ENCODE peak calls at places on chromosomes 6 and 20, in five cellular contexts. One of them, this sample, is unnamed.

GRCh38 chr6:140043357-140043756 is 668.9 kb upstream of the CITED2 start:
- DNase-seq in DMS153: no peak
- DNase-seq in head of caudate nucleus: no peak
- DNase-seq in H54: peak
- DNase-seq in GM13977: no peak
- DNase-seq in this sample: no peak

GRCh38 chr6:114446342-114446741 is 103.5 kb upstream of the HS3ST5 start:
- DNase-seq in DMS153: no peak
- DNase-seq in head of caudate nucleus: no peak
- DNase-seq in H54: no peak
- DNase-seq in GM13977: no peak
- DNase-seq in this sample: no peak

GRCh38 chr20:24979036-24979960 is 13.3 kb downstream of the APMAP start:
- DNase-seq in DMS153: no peak
- DNase-seq in head of caudate nucleus: peak
- DNase-seq in H54: no peak
- DNase-seq in GM13977: no peak
- DNase-seq in this sample: no peak

GRCh38 chr20:35743693-35744491 is 1.8 kb upstream of the RBM39 start:
- DNase-seq in DMS153: no peak
- DNase-seq in head of caudate nucleus: peak
- DNase-seq in H54: no peak
- DNase-seq in GM13977: no peak
- DNase-seq in this sample: no peak

GRCh38 chr6:96059586-96059985 is 43.8 kb downstream of the FUT9 start:
- DNase-seq in DMS153: no peak
- DNase-seq in head of caudate nucleus: no peak
- DNase-seq in H54: no peak
- DNase-seq in GM13977: no peak
- DNase-seq in this sample: no peak

GRCh38 chr6:149084026-149084425 is 233.5 kb upstream of the TAB2 start:
- DNase-seq in DMS153: no peak
- DNase-seq in head of caudate nucleus: no peak
- DNase-seq in H54: no peak
- DNase-seq in GM13977: no peak
- DNase-seq in this sample: no peak

GRCh38 chr6:55758156-55758942 is 117.0 kb downstream of the BMP5 start:
- DNase-seq in DMS153: no peak
- DNase-seq in head of caudate nucleus: no peak
- DNase-seq in H54: no peak
- DNase-seq in GM13977: no peak
- DNase-seq in this sample: no peak

GRCh38 chr6:56839533-56840183 is 115.2 kb upstream of the BEND6 start:
- DNase-seq in DMS153: no peak
- DNase-seq in head of caudate nucleus: no peak
- DNase-seq in H54: no peak
- DNase-seq in GM13977: no peak
- DNase-seq in this sample: no peak

GRCh38 chr6:15227827-15228318 is 18.0 kb upstream of the JARID2 start:
- DNase-seq in DMS153: no peak
- DNase-seq in head of caudate nucleus: no peak
- DNase-seq in H54: no peak
- DNase-seq in GM13977: no peak
- DNase-seq in this sample: no peak

GRCh38 chr6:37074053-37074827 is 68.8 kb downstream of the FGD2 start:
- DNase-seq in DMS153: peak
- DNase-seq in head of caudate nucleus: no peak
- DNase-seq in H54: no peak
- DNase-seq in GM13977: no peak
- DNase-seq in this sample: no peak

GRCh38 chr20:12113468-12114371 is 196.0 kb downstream of the BTBD3 start:
- DNase-seq in DMS153: peak
- DNase-seq in head of caudate nucleus: no peak
- DNase-seq in H54: no peak
- DNase-seq in GM13977: no peak
- DNase-seq in this sample: peak

GRCh38 chr6:11585426-11586016 is 48.0 kb downstream of the TMEM170B start:
- DNase-seq in DMS153: no peak
- DNase-seq in head of caudate nucleus: no peak
- DNase-seq in H54: no peak
- DNase-seq in GM13977: peak
- DNase-seq in this sample: peak

GRCh38 chr6:39493174-39493573 is 170.7 kb upstream of the KCNK16 start:
- DNase-seq in DMS153: no peak
- DNase-seq in head of caudate nucleus: no peak
- DNase-seq in H54: no peak
- DNase-seq in GM13977: no peak
- DNase-seq in this sample: no peak

GRCh38 chr6:148523051-148523450 is 180.4 kb downstream of the SASH1 start:
- DNase-seq in DMS153: no peak
- DNase-seq in head of caudate nucleus: no peak
- DNase-seq in H54: no peak
- DNase-seq in GM13977: no peak
- DNase-seq in this sample: no peak

GRCh38 chr6:109816452-109817374 is 125.6 kb downstream of the FIG4 start:
- DNase-seq in DMS153: peak
- DNase-seq in head of caudate nucleus: no peak
- DNase-seq in H54: no peak
- DNase-seq in GM13977: no peak
- DNase-seq in this sample: no peak

GRCh38 chr6:129501401-129502051 is 208.5 kb downstream of the ARHGAP18 start:
- DNase-seq in DMS153: no peak
- DNase-seq in head of caudate nucleus: peak
- DNase-seq in H54: peak
- DNase-seq in GM13977: no peak
- DNase-seq in this sample: peak

GRCh38 chr6:140923048-140923447 is 1209.7 kb upstream of the GJE1 start:
- DNase-seq in DMS153: no peak
- DNase-seq in head of caudate nucleus: no peak
- DNase-seq in H54: no peak
- DNase-seq in GM13977: no peak
- DNase-seq in this sample: no peak

GRCh38 chr6:467671-468082 is 76.1 kb downstream of the IRF4 start:
- DNase-seq in DMS153: no peak
- DNase-seq in head of caudate nucleus: no peak
- DNase-seq in H54: no peak
- DNase-seq in GM13977: no peak
- DNase-seq in this sample: no peak

GRCh38 chr6:166713608-166714510 is 86.8 kb upstream of the RPS6KA2 start:
- DNase-seq in DMS153: no peak
- DNase-seq in head of caudate nucleus: peak
- DNase-seq in H54: no peak
- DNase-seq in GM13977: no peak
- DNase-seq in this sample: no peak

This sample was measured in putamen.